ENCODE peak calls at places on chromosomes 7 and 10, in five cellular contexts. B is astrocyte, X is HCT116, A is PC-9, S is mammary epithelial cell. Z is an unnamed sample.

GRCh38 chr10:120221873-120222485 is 235.0 kb upstream of the PLPP4 start:
- DNase-seq in B (peak; percentile 10), X (peak; percentile 54), A (peak; percentile 43), S (peak; percentile 45), Z (peak; percentile 4)

GRCh38 chr10:77667426-77668324 is 30.1 kb upstream of the KCNMA1 start:
- DNase-seq in B (no peak), X (no peak), A (no peak), S (no peak), Z (no peak)

GRCh38 chr10:28241766-28242399 is 61.0 kb downstream of the MPP7 start:
- DNase-seq in B (no peak), X (peak; percentile 68), A (no peak), S (peak; percentile 43), Z (no peak)

GRCh38 chr10:44047361-44047760 is 337.5 kb downstream of the CXCL12 start:
- DNase-seq in B (no peak), X (no peak), A (no peak), S (no peak), Z (no peak)

GRCh38 chr7:130938661-130939060 is 204.7 kb upstream of the KLF14 start:
- DNase-seq in B (no peak), X (no peak), A (no peak), S (no peak), Z (no peak)

GRCh38 chr10:128095753-128096469 is 30.3 kb downstream of the MKI67 start:
- DNase-seq in B (no peak), X (no peak), A (no peak), S (no peak), Z (no peak)

GRCh38 chr10:88347597-88348304 is 235.4 kb downstream of the RNLS start:
- DNase-seq in B (no peak), X (no peak), A (no peak), S (no peak), Z (no peak)

GRCh38 chr10:1354776-1355435 is 298.7 kb downstream of the WDR37 start:
- DNase-seq in B (no peak), X (no peak), A (no peak), S (no peak), Z (no peak)

GRCh38 chr10:18205098-18205834 is 65.0 kb downstream of the CACNB2 start:
- DNase-seq in B (peak; percentile 53), X (no peak), A (no peak), S (no peak), Z (no peak)

GRCh38 chr10:69902835-69903535 is 101.3 kb downstream of the COL13A1 start:
- DNase-seq in B (no peak), X (no peak), A (peak; percentile 74), S (no peak), Z (no peak)

GRCh38 chr7:71509381-71509780 is 377.4 kb downstream of the GALNT17 start:
- DNase-seq in B (no peak), X (no peak), A (no peak), S (no peak), Z (no peak)

GRCh38 chr7:120052884-120053382 is 220.0 kb upstream of the KCND2 start:
- DNase-seq in B (peak; percentile 95), X (no peak), A (peak; percentile 97), S (peak; percentile 60), Z (no peak)

GRCh38 chr7:115559877-115560276 is 470.7 kb downstream of the TFEC start:
- DNase-seq in B (no peak), X (no peak), A (no peak), S (no peak), Z (no peak)

GRCh38 chr7:30430300-30430699 is 48.3 kb downstream of the NOD1 start:
- DNase-seq in B (no peak), X (no peak), A (no peak), S (no peak), Z (no peak)

GRCh38 chr10:124724279-124725027 is 19.7 kb downstream of the FAM53B start:
- DNase-seq in B (no peak), X (no peak), A (no peak), S (peak; percentile 71), Z (no peak)

GRCh38 chr7:158973440-158973839 is 117.1 kb downstream of the DYNC2I1 start:
- DNase-seq in B (no peak), X (peak; percentile 64), A (no peak), S (no peak), Z (no peak)

GRCh38 chr7:77461842-77462241 is 45.7 kb upstream of the GSAP start:
- DNase-seq in B (no peak), X (no peak), A (no peak), S (no peak), Z (no peak)

GRCh38 chr10:18044976-18045720 is 93.4 kb downstream of the SLC39A12 start:
- DNase-seq in B (peak; percentile 90), X (no peak), A (no peak), S (no peak), Z (no peak)

DNA sequence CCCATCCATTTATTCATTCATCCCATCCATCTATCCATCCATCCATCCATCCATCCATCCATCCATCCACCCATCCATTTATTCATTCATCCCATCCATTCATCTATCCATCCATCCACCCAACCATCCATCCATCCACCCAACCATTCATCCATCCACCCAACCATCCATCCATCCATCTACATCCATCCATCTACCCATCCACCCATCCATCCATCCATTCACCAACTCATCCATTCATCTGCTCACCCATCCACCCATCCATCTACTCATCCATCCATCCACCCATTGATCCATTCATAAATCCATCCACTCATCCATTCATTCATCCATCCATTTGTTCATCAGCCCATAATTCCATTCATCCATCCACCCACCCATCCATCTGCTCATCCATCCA is 56.4 kb downstream of the PFKFB3 start:
- DNase-seq in B (no peak), X (no peak), A (no peak), S (no peak), Z (no peak)
- H3K4me2 ChIP-seq in B (no peak overlapping the region), X (no peak overlapping the region), A (no peak overlapping the region), S (no peak overlapping the region), Z (no peak overlapping the region)

DNA sequence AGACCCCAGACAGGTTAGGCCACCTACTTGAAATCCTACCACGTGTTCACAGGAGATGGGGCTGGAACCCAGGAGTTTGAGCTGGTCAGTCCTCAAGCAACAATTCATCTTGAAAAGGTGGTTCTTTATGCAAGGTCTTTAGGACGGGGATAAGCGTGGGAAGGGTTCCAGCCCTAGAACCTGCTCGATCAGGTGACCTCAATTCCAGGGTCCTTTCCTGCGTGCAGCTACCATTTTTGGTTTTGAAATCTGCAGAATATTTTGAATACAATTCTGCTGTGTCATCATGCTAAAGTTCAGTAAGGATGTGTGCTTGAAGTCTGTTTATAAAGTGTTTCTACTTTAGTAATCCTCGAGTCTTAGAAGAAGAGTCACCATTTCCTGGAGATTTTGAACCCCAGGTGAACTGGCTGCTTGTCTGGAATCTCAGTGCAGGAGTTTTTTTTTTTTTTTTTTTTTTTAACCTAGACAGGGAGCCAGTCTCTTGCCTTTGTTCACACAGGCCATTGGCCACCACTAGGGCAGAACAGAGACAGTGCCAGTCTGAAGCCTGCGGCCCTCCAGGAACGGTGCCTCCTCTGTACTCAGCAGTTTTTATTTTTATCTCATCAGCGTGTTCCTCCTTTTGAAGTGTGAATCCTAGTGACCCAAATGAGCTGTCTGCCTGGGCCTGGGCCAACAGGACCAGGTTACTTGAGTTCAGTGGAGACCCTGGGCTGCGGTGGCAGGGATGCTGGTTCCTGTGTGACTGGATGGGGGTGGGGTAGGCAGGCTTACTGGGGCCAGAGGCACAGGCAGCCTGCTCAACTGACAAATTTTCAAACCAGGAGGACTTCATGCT is 54.6 kb downstream of the EEPD1 start:
- DNase-seq in B (peak; percentile 93), X (no peak), A (peak; percentile 100), S (peak; percentile 25), Z (no peak)
- H3K79me2 ChIP-seq in B (no peaks in the 10 kb centered on the region), X (no peaks in the 10 kb centered on the region), A (peaks cover 42% of the 10 kb centered on the region), S (no peaks in the 10 kb centered on the region), Z (no peaks in the 10 kb centered on the region)

DNA sequence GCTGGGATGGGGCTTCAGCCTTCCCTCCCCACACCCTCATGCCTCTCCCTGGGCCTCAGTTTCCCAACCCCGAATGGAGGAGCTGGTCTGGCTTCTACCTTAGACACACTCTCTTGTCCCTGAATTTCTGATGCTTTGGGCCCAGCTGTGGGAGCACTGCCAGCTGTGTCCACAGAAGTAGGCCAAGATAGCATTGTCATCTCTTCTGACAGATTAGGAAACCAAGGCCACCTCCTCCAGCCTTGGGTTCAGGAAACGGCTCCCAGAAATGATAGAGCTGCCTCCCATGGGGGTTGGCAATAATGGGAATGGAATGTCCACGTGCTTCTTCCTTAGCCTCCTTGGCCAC is 1.3 kb downstream of the PPIF start:
- DNase-seq in B (no peak), X (no peak), A (no peak), S (no peak), Z (no peak)
- H3K27ac ChIP-seq in B (no peak overlapping the region), X (peak overlapping the region; percentile 90), A (peak overlapping the region; percentile 87), S (peak overlapping the region; percentile 87), Z (peak overlapping the region; percentile 91)

GRCh38 chr10:123549761-123550454 is 116.2 kb upstream of the GPR26 start:
- DNase-seq in B (no peak), X (no peak), A (no peak), S (no peak), Z (no peak)
- H3K4me2 ChIP-seq in B (no peak overlapping the region), X (no peak overlapping the region), A (no peak overlapping the region), S (no peak overlapping the region), Z (no peak overlapping the region)

GRCh38 chr10:101444499-101444898 is 90.5 kb downstream of the BTRC start:
- DNase-seq in B (no peak), X (no peak), A (no peak), S (no peak), Z (no peak)
- H3K79me2 ChIP-seq in B (no peaks in the 10 kb centered on the region), X (no peaks in the 10 kb centered on the region), A (no peaks in the 10 kb centered on the region), S (no peaks in the 10 kb centered on the region), Z (no peaks in the 10 kb centered on the region)

GRCh38 chr7:51276091-51276605 is 40.5 kb downstream of the COBL start:
- DNase-seq in B (no peak), X (no peak), A (no peak), S (no peak), Z (no peak)
- H3K27ac ChIP-seq in B (no peak overlapping the region), X (no peak overlapping the region), A (no peak overlapping the region), S (no peak overlapping the region), Z (no peak overlapping the region)

GRCh38 chr7:66725843-66726242 is 14.7 kb upstream of the RABGEF1 start:
- DNase-seq in B (no peak), X (no peak), A (no peak), S (no peak), Z (no peak)

GRCh38 chr7:66720571-66720970 is 20.0 kb upstream of the RABGEF1 start:
- DNase-seq in B (no peak), X (no peak), A (no peak), S (no peak), Z (no peak)
- H3K4me2 ChIP-seq in B (no peak overlapping the region), X (no peak overlapping the region), A (no peak overlapping the region), S (no peak overlapping the region), Z (no peak overlapping the region)

GRCh38 chr10:71562884-71563283 is 156.7 kb downstream of the C10orf105 start:
- DNase-seq in B (no peak), X (no peak), A (no peak), S (no peak), Z (no peak)

GRCh38 chr10:71562181-71562580 is 157.4 kb downstream of the C10orf105 start:
- DNase-seq in B (no peak), X (no peak), A (no peak), S (no peak), Z (no peak)

GRCh38 chr10:71564221-71564820 is 155.3 kb downstream of the C10orf105 start:
- DNase-seq in B (no peak), X (no peak), A (no peak), S (no peak), Z (no peak)

GRCh38 chr10:71565284-71566000 is 154.1 kb downstream of the C10orf105 start:
- DNase-seq in B (no peak), X (no peak), A (no peak), S (no peak), Z (no peak)

GRCh38 chr10:71561003-71561577 is 158.5 kb downstream of the C10orf105 start:
- DNase-seq in B (no peak), X (no peak), A (no peak), S (no peak), Z (no peak)
- H3K79me2 ChIP-seq in B (no peaks in the 10 kb centered on the region), X (no peaks in the 10 kb centered on the region), A (no peaks in the 10 kb centered on the region), S (no peaks in the 10 kb centered on the region), Z (no peaks in the 10 kb centered on the region)

Z was measured in keratinocyte.